ENCODE peak calls at places on chromosomes 13 and 19, in six cellular contexts. H is activated B cell treated with CpG ODN at 0.5 μM for 24 hours, Q is body of pancreas, C is foreskin keratinocyte, F is IMR-90, A is omental fat pad. N is an unnamed sample.

GRCh38 chr19:35011091-35011689 is 11.1 kb downstream of the GRAMD1A start:
- DNase-seq in H (no peak), Q (no peak), C (no peak), F (no peak), A (no peak), N (no peak)

GRCh38 chr19:47714339-47714738 is 1.1 kb downstream of the EHD2 start:
- DNase-seq in H (no peak), Q (no peak), C (no peak), F (no peak), A (no peak), N (no peak)

GRCh38 chr13:51946163-51946669 is 65.0 kb downstream of the ATP7B start:
- DNase-seq in H (no peak), Q (no peak), C (no peak), F (no peak), A (no peak), N (no peak)

GRCh38 chr19:17775245-17775927 is 19.6 kb upstream of the B3GNT3 start:
- DNase-seq in H (no peak), Q (no peak), C (no peak), F (peak), A (peak), N (peak)

GRCh38 chr19:13053238-13053637 is 49.4 kb downstream of the LYL1 start:
- DNase-seq in H (no peak), Q (no peak), C (no peak), F (no peak), A (no peak), N (no peak)

GRCh38 chr13:44815507-44816074 is 173.7 kb downstream of the NUFIP1 start:
- DNase-seq in H (no peak), Q (peak), C (peak), F (peak), A (peak), N (no peak)

GRCh38 chr13:23621316-23621645 is 51.1 kb downstream of the TNFRSF19 start:
- DNase-seq in H (no peak), Q (no peak), C (peak), F (peak), A (no peak), N (no peak)

GRCh38 chr13:45119469-45119989 is 781 bp upstream of the GTF2F2 start:
- DNase-seq in H (peak), Q (no peak), C (no peak), F (peak), A (no peak), N (no peak)

GRCh38 chr19:13892885-13893284 is 13.0 kb downstream of the BRME1 start:
- DNase-seq in H (no peak), Q (no peak), C (no peak), F (no peak), A (no peak), N (no peak)

GRCh38 chr13:44573790-44574465 is 2.2 kb downstream of the TSC22D1 start:
- DNase-seq in H (no peak), Q (peak), C (no peak), F (peak), A (no peak), N (no peak)

GRCh38 chr19:20039203-20039723 is at the start of gene ZNF682:
- DNase-seq in H (peak), Q (peak), C (peak), F (peak), A (peak), N (peak)

GRCh38 chr13:73335226-73335625 is 276.4 kb downstream of the KLF5 start:
- DNase-seq in H (no peak), Q (no peak), C (peak), F (peak), A (no peak), N (no peak)

GRCh38 chr19:43934055-43934984 is 762 bp downstream of the ZNF45 start:
- DNase-seq in H (no peak), Q (no peak), C (no peak), F (peak), A (no peak), N (no peak)

GRCh38 chr19:35311901-35312665 is 16.9 kb upstream of the CD22 start:
- DNase-seq in H (no peak), Q (no peak), C (no peak), F (no peak), A (no peak), N (no peak)

GRCh38 chr13:21616880-21617279 is 12.9 kb upstream of the MICU2 start:
- DNase-seq in H (no peak), Q (no peak), C (no peak), F (no peak), A (no peak), N (no peak)

GRCh38 chr19:47004012-47004465 is 15.6 kb upstream of the NPAS1 start:
- DNase-seq in H (no peak), Q (no peak), C (no peak), F (no peak), A (no peak), N (no peak)

GRCh38 chr13:87311165-87311564 is 360.0 kb upstream of the SLITRK5 start:
- DNase-seq in H (no peak), Q (no peak), C (no peak), F (no peak), A (no peak), N (no peak)

GRCh38 chr13:114136576-114136975 is 4.2 kb upstream of the RASA3 start:
- DNase-seq in H (no peak), Q (no peak), C (no peak), F (no peak), A (no peak), N (no peak)

GRCh38 chr19:2127758-2128157 is 23.6 kb downstream of the AP3D1 start:
- DNase-seq in H (no peak), Q (no peak), C (no peak), F (no peak), A (no peak), N (no peak)

GRCh38 chr13:48902421-48902820 is 73.3 kb upstream of the FNDC3A start:
- DNase-seq in H (no peak), Q (no peak), C (peak), F (peak), A (no peak), N (no peak)

GRCh38 chr19:2145831-2146241 is 5.5 kb downstream of the AP3D1 start:
- DNase-seq in H (no peak), Q (no peak), C (no peak), F (peak), A (no peak), N (no peak)

GRCh38 chr13:23723463-23723862 is 153.3 kb downstream of the TNFRSF19 start:
- DNase-seq in H (no peak), Q (no peak), C (no peak), F (peak), A (no peak), N (no peak)

GRCh38 chr19:18062043-18062442 is 24.7 kb downstream of the IL12RB1 start:
- DNase-seq in H (no peak), Q (no peak), C (no peak), F (no peak), A (no peak), N (no peak)

GRCh38 chr13:48437381-48437780 is 24.5 kb upstream of the LPAR6 start:
- DNase-seq in H (no peak), Q (peak), C (no peak), F (peak), A (no peak), N (no peak)

GRCh38 chr13:43023244-43023931 is at the start of gene DNAJC15:
- DNase-seq in H (peak), Q (peak), C (peak), F (peak), A (peak), N (peak)

GRCh38 chr19:27765912-27766725 is 1446.8 kb downstream of the UQCRFS1 start:
- DNase-seq in H (no peak), Q (no peak), C (no peak), F (no peak), A (no peak), N (no peak)

GRCh38 chr13:26022538-26023292 is 29.1 kb downstream of the SHISA2 start:
- DNase-seq in H (no peak), Q (peak), C (peak), F (peak), A (no peak), N (no peak)

GRCh38 chr13:34748561-34748960 is 193.5 kb upstream of the NBEA start:
- DNase-seq in H (no peak), Q (no peak), C (no peak), F (no peak), A (no peak), N (no peak)

DNA sequence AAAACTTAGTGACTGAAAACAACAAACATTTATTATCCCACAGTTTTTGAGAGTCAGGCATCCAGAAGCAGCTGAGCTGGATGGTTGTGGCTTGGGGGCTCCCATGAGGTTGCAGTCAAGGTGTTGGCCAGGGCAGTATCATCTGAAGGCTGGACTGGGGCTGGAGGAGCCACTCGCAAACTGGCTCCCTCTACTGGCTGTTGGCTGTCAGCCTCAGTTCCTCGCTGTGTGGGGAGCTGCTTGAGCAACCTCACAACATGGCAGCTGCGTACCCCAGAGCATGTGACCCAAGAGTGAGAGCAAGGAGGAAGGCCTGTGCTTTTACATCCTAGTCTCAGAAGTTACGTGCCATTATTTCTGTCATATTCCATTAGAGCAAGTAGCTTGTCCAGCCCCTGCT is 9.7 kb downstream of the YJU2 start:
- DNase-seq in H (no peak), Q (no peak), C (no peak), F (no peak), A (no peak), N (no peak)
- TF ChIP-seq CTCF in H (no peak), Q (no peak), C (peak), F (no peak), A (no peak), N (no peak)

DNA sequence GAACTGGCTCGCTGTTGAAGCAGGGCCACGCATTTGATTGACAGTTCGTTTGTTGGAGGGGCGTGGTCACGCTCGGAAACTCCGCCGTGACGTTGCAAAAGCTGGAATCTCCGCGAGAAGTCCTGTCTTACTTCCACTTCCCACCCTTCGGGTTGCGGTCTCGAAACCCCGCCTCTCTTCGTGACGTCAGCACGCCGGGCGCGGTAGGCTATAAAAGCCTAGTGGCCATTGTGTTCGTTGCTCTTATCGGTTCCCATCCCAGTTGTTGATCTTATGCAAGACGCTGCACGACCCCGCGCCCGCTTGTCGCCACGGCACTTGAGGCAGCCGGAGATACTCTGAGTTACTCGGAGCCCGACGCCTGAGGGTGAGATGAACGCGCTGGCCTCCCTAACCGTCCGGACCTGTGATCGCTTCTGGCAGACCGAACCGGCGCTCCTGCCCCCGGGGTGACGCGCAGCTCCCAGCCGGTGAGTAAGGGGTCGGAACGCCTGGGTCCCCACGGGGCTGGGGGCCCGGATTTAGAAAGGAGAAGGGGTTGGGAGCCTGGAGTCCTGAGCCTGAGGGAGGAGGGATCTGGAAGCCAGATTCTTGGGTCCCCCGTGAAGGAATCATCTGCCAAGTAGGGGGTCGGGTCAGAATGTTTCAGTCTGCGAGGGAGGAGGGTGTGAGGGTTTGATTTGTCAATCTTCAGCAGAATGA is at the start of gene PPP1R15A:
- DNase-seq in H (peak), Q (peak), C (peak), F (peak), A (peak), N (peak)
- TF ChIP-seq CTCF in H (no peak), Q (peak), C (peak), F (no peak), A (no peak), N (no peak)

GRCh38 chr19:38223617-38224013 is 407 bp downstream of the DPF1 start:
- DNase-seq in H (no peak), Q (no peak), C (no peak), F (no peak), A (no peak), N (no peak)

GRCh38 chr19:38221421-38221820 is 2.6 kb downstream of the DPF1 start:
- DNase-seq in H (no peak), Q (no peak), C (no peak), F (no peak), A (no peak), N (no peak)

GRCh38 chr19:38223119-38223523 is 901 bp downstream of the DPF1 start:
- DNase-seq in H (no peak), Q (no peak), C (no peak), F (no peak), A (no peak), N (no peak)

GRCh38 chr19:38221919-38222828 is 1.8 kb downstream of the DPF1 start:
- DNase-seq in H (no peak), Q (no peak), C (no peak), F (no peak), A (no peak), N (no peak)

DNA sequence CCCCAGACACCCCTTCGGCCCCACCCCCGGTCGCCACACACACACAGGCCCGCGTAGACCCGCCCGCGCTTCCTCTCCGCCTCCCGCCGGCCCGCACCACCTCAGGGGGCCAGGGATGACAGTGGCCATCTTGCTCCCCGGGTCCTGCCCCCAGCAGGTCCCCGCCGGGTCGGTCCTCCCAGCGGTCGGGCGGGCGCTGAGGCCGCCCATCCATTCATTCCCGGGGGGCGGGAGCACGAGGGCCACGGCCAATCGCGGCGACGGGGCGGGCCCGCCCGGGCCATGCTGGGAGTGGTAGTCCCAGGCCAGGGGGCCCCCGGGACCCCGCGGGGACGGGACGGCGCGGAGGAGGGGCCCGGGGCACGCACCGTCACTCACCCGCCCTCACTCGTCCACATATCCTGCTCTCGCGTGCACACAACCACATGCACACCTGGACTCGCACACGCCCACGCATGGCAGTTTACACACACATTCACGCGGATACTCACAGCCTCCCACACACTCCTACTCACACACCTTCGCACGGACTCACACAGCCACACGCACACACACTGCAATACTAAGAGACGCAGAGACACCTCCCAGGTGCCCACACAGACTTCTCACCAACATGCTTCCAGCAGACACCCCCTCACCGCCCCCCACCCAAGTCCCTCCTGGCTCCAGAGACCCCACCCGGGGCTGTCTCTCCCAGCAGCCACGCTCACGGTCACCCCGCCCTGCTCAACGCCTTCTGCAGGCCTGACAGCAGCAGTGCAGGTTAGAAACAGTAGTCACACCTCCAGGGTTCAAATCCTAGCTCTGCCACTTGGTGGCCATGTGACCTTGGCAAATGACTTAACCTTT is at the start of gene DPF1:
- DNase-seq in H (peak), Q (no peak), C (peak), F (peak), A (no peak), N (peak)
- TF ChIP-seq CTCF in H (no peak), Q (no peak), C (peak), F (peak), A (no peak), N (peak)

DNA sequence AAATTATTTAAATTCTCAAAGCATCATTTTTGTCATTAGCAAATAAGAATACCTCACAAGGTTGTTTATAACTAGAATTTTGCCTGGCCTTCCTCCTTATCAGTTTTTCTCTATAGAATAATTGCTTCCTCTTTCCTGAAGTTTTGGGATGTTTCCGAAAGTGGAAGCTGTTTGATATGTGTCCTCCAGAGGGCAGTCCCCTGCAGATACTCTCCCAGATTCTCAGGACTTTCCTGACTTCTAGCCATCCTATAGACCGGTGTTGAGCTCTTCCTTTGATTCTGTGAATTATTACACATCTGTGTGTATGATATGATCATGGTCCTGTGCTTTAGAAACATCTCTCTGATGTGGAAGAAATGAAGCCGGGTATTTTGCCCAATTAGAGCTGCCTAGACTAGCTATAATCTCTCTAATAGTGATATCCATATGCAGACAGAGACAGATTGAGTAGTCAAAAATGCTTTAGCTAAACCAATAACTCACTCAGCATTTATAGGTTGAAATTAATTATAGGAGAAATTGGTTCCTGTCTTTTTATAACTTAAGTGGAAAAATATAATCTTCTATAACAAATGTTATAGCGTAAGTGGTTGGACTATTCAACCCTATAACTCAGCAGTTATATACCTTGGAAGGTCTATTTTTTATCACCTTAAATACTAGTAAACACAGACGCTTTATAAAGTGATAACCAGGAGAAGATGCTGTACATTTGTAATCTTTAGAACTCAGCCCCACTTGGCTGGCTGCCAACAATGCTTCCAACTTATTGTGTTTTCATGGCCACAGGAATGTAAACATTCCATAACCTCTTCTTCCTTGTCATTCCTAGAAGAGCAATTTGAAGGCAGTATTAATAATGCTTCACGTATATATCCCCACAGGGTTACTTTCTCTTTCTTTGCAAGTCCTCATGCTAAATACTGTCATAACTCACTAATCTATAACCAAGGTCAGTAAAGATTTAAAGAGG is 201.0 kb upstream of the RXFP2 start:
- DNase-seq in H (no peak), Q (no peak), C (peak), F (peak), A (no peak), N (no peak)
- TF ChIP-seq CTCF in H (no peak), Q (peak), C (peak), F (peak), A (no peak), N (peak)

DNA sequence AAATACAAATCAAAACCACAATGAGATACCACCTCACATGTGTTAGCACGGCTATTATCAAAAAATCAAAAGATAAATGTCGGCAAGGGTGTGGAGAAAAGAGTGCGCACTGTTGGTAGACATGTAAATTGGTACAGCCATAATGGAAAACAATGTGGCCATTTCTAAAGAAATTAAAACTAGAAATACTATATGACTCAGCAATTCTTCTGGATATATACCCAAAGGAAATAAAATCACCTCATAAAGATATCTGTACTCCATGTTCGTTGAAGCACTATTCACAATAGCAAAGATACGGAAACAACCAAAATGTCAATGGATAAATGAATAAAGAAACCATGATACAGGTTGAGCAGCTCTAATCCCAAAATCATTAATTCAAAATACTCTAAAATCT is 30.8 kb downstream of the VWA8 start:
- DNase-seq in H (no peak), Q (no peak), C (no peak), F (no peak), A (no peak), N (no peak)
- TF ChIP-seq CTCF in H (no peak), Q (no peak), C (no peak), F (no peak), A (no peak), N (no peak)

DNA sequence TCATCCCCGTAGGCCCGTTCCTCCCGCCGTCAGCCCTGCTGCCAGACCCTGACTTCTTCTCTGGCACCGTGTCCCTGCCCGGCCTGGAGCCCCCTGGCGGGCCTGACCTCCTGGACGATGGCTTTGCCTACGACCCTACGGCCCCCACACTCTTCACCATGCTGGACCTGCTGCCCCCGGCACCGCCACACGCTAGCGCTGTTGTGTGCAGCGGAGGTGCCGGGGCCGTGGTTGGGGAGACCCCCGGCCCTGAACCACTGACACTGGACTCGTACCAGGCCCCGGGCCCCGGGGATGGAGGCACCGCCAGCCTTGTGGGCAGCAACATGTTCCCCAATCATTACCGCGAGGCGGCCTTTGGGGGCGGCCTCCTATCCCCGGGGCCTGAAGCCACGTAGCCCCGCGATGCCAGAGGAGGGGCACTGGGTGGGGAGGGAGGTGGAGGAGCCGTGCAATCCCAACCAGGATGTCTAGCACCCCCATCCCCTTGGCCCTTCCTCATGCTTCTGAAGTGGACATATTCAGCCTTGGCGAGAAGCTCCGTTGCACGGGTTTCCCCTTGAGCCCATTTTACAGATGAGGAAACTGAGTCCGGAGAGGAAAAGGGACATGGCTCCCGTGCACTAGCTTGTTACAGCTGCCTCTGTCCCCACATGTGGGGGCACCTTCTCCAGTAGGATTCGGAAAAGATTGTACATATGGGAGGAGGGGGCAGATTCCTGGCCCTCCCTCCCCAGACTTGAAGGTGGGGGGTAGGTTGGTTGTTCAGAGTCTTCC is 1.3 kb upstream of the CLASRP start:
- DNase-seq in H (no peak), Q (no peak), C (no peak), F (no peak), A (no peak), N (no peak)
- TF ChIP-seq CTCF in H (no peak), Q (no peak), C (no peak), F (no peak), A (no peak), N (no peak)

N was measured in progenitor cell of endocrine pancreas.